ENCODE peak calls at places on chromosomes 1 and 21, in four cellular contexts. One of them, this sample, is unnamed.

GRCh38 chr1:52913537-52913936 is 8.0 kb downstream of the ECHDC2 start:
- DNase-seq in T-cell: no peak
- DNase-seq in DMS153: no peak
- DNase-seq in stimulated activated CD8-positive, alpha-beta memory T cell treated with anti-CD3 and anti-CD28 coated beads, Interleukin-2, amount 100 ng/mL, for 1 hour: no peak
- DNase-seq in this sample: no peak

GRCh38 chr1:61087574-61087973 is 5.2 kb downstream of the NFIA start:
- DNase-seq in T-cell: no peak
- DNase-seq in DMS153: no peak
- DNase-seq in stimulated activated CD8-positive, alpha-beta memory T cell treated with anti-CD3 and anti-CD28 coated beads, Interleukin-2, amount 100 ng/mL, for 1 hour: no peak
- DNase-seq in this sample: no peak

GRCh38 chr1:110286564-110286963 is 52.6 kb upstream of the RBM15 start:
- DNase-seq in T-cell: no peak
- DNase-seq in DMS153: no peak
- DNase-seq in stimulated activated CD8-positive, alpha-beta memory T cell treated with anti-CD3 and anti-CD28 coated beads, Interleukin-2, amount 100 ng/mL, for 1 hour: no peak
- DNase-seq in this sample: no peak

GRCh38 chr1:93692451-93692861 is 10.8 kb upstream of the BCAR3 start:
- DNase-seq in T-cell: no peak
- DNase-seq in DMS153: no peak
- DNase-seq in stimulated activated CD8-positive, alpha-beta memory T cell treated with anti-CD3 and anti-CD28 coated beads, Interleukin-2, amount 100 ng/mL, for 1 hour: no peak
- DNase-seq in this sample: no peak

GRCh38 chr1:224058303-224058702 is 55.6 kb upstream of the FBXO28 start:
- DNase-seq in T-cell: no peak
- DNase-seq in DMS153: no peak
- DNase-seq in stimulated activated CD8-positive, alpha-beta memory T cell treated with anti-CD3 and anti-CD28 coated beads, Interleukin-2, amount 100 ng/mL, for 1 hour: no peak
- DNase-seq in this sample: no peak

GRCh38 chr1:207873055-207873890 is 37.7 kb downstream of the CD34 start:
- DNase-seq in T-cell: no peak
- DNase-seq in DMS153: no peak
- DNase-seq in stimulated activated CD8-positive, alpha-beta memory T cell treated with anti-CD3 and anti-CD28 coated beads, Interleukin-2, amount 100 ng/mL, for 1 hour: no peak
- DNase-seq in this sample: no peak

GRCh38 chr1:60915441-60915840 is 166.9 kb upstream of the NFIA start:
- DNase-seq in T-cell: no peak
- DNase-seq in DMS153: no peak
- DNase-seq in stimulated activated CD8-positive, alpha-beta memory T cell treated with anti-CD3 and anti-CD28 coated beads, Interleukin-2, amount 100 ng/mL, for 1 hour: no peak
- DNase-seq in this sample: no peak

GRCh38 chr1:65728504-65728903 is 64.2 kb upstream of the PDE4B start:
- DNase-seq in T-cell: no peak
- DNase-seq in DMS153: no peak
- DNase-seq in stimulated activated CD8-positive, alpha-beta memory T cell treated with anti-CD3 and anti-CD28 coated beads, Interleukin-2, amount 100 ng/mL, for 1 hour: no peak
- DNase-seq in this sample: no peak

GRCh38 chr1:228920791-228921190 is 185.5 kb downstream of the RHOU start:
- DNase-seq in T-cell: no peak
- DNase-seq in DMS153: no peak
- DNase-seq in stimulated activated CD8-positive, alpha-beta memory T cell treated with anti-CD3 and anti-CD28 coated beads, Interleukin-2, amount 100 ng/mL, for 1 hour: no peak
- DNase-seq in this sample: no peak

GRCh38 chr1:176560681-176561080 is 97.7 kb downstream of the PAPPA2 start:
- DNase-seq in T-cell: no peak
- DNase-seq in DMS153: no peak
- DNase-seq in stimulated activated CD8-positive, alpha-beta memory T cell treated with anti-CD3 and anti-CD28 coated beads, Interleukin-2, amount 100 ng/mL, for 1 hour: no peak
- DNase-seq in this sample: no peak

GRCh38 chr1:7770620-7770938 is 517 bp upstream of the VAMP3 start:
- DNase-seq in T-cell: no peak
- DNase-seq in DMS153: no peak
- DNase-seq in stimulated activated CD8-positive, alpha-beta memory T cell treated with anti-CD3 and anti-CD28 coated beads, Interleukin-2, amount 100 ng/mL, for 1 hour: no peak
- DNase-seq in this sample: no peak

GRCh38 chr1:107057197-107058133 is 991 bp downstream of the PRMT6 start:
- DNase-seq in T-cell: no peak
- DNase-seq in DMS153: peak; percentile 4
- DNase-seq in stimulated activated CD8-positive, alpha-beta memory T cell treated with anti-CD3 and anti-CD28 coated beads, Interleukin-2, amount 100 ng/mL, for 1 hour: no peak
- DNase-seq in this sample: peak; percentile 73

GRCh38 chr21:21002137-21002536 is 3.9 kb downstream of the NCAM2 start:
- DNase-seq in T-cell: no peak
- DNase-seq in DMS153: no peak
- DNase-seq in stimulated activated CD8-positive, alpha-beta memory T cell treated with anti-CD3 and anti-CD28 coated beads, Interleukin-2, amount 100 ng/mL, for 1 hour: no peak
- DNase-seq in this sample: no peak

GRCh38 chr1:228989992-228990827 is 254.9 kb downstream of the RHOU start:
- DNase-seq in T-cell: no peak
- DNase-seq in DMS153: peak; percentile 88
- DNase-seq in stimulated activated CD8-positive, alpha-beta memory T cell treated with anti-CD3 and anti-CD28 coated beads, Interleukin-2, amount 100 ng/mL, for 1 hour: no peak
- DNase-seq in this sample: peak; percentile 38

GRCh38 chr1:162629651-162630050 is 2.6 kb upstream of the DDR2 start:
- DNase-seq in T-cell: no peak
- DNase-seq in DMS153: no peak
- DNase-seq in stimulated activated CD8-positive, alpha-beta memory T cell treated with anti-CD3 and anti-CD28 coated beads, Interleukin-2, amount 100 ng/mL, for 1 hour: no peak
- DNase-seq in this sample: no peak

GRCh38 chr1:183318433-183318832 is 99.7 kb downstream of the NMNAT2 start:
- DNase-seq in T-cell: no peak
- DNase-seq in DMS153: no peak
- DNase-seq in stimulated activated CD8-positive, alpha-beta memory T cell treated with anti-CD3 and anti-CD28 coated beads, Interleukin-2, amount 100 ng/mL, for 1 hour: no peak
- DNase-seq in this sample: peak; percentile 42

GRCh38 chr1:234658143-234658542 is 48.2 kb upstream of the IRF2BP2 start:
- DNase-seq in T-cell: no peak
- DNase-seq in DMS153: no peak
- DNase-seq in stimulated activated CD8-positive, alpha-beta memory T cell treated with anti-CD3 and anti-CD28 coated beads, Interleukin-2, amount 100 ng/mL, for 1 hour: no peak
- DNase-seq in this sample: peak; percentile 86

GRCh38 chr1:232933026-232933425 is 17.4 kb upstream of the NTPCR start:
- DNase-seq in T-cell: no peak
- DNase-seq in DMS153: no peak
- DNase-seq in stimulated activated CD8-positive, alpha-beta memory T cell treated with anti-CD3 and anti-CD28 coated beads, Interleukin-2, amount 100 ng/mL, for 1 hour: no peak
- DNase-seq in this sample: no peak

GRCh38 chr21:46191686-46192575 is 7.7 kb upstream of the SPATC1L start:
- DNase-seq in T-cell: no peak
- DNase-seq in DMS153: no peak
- DNase-seq in stimulated activated CD8-positive, alpha-beta memory T cell treated with anti-CD3 and anti-CD28 coated beads, Interleukin-2, amount 100 ng/mL, for 1 hour: no peak
- DNase-seq in this sample: peak; percentile 15

GRCh38 chr21:34552324-34553198 is 40.6 kb upstream of the KCNE1 start:
- DNase-seq in T-cell: no peak
- DNase-seq in DMS153: no peak
- DNase-seq in stimulated activated CD8-positive, alpha-beta memory T cell treated with anti-CD3 and anti-CD28 coated beads, Interleukin-2, amount 100 ng/mL, for 1 hour: no peak
- DNase-seq in this sample: no peak

GRCh38 chr1:200090252-200091159 is 63.0 kb downstream of the NR5A2 start:
- DNase-seq in T-cell: no peak
- DNase-seq in DMS153: no peak
- DNase-seq in stimulated activated CD8-positive, alpha-beta memory T cell treated with anti-CD3 and anti-CD28 coated beads, Interleukin-2, amount 100 ng/mL, for 1 hour: no peak
- DNase-seq in this sample: no peak

GRCh38 chr1:76998582-76999189 is 131.4 kb downstream of the ST6GALNAC5 start:
- DNase-seq in T-cell: no peak
- DNase-seq in DMS153: no peak
- DNase-seq in stimulated activated CD8-positive, alpha-beta memory T cell treated with anti-CD3 and anti-CD28 coated beads, Interleukin-2, amount 100 ng/mL, for 1 hour: no peak
- DNase-seq in this sample: no peak

GRCh38 chr21:34967509-34968289 is 81.4 kb downstream of the RUNX1 start:
- DNase-seq in T-cell: no peak
- DNase-seq in DMS153: no peak
- DNase-seq in stimulated activated CD8-positive, alpha-beta memory T cell treated with anti-CD3 and anti-CD28 coated beads, Interleukin-2, amount 100 ng/mL, for 1 hour: no peak
- DNase-seq in this sample: no peak

GRCh38 chr1:63454269-63454668 is 68.8 kb downstream of the ITGB3BP start:
- DNase-seq in T-cell: no peak
- DNase-seq in DMS153: no peak
- DNase-seq in stimulated activated CD8-positive, alpha-beta memory T cell treated with anti-CD3 and anti-CD28 coated beads, Interleukin-2, amount 100 ng/mL, for 1 hour: no peak
- DNase-seq in this sample: no peak

GRCh38 chr1:215923129-215923824 is 356.2 kb downstream of the KCTD3 start:
- DNase-seq in T-cell: no peak
- DNase-seq in DMS153: no peak
- DNase-seq in stimulated activated CD8-positive, alpha-beta memory T cell treated with anti-CD3 and anti-CD28 coated beads, Interleukin-2, amount 100 ng/mL, for 1 hour: no peak
- DNase-seq in this sample: no peak

GRCh38 chr1:91731815-91732214 is 154.1 kb downstream of the TGFBR3 start:
- DNase-seq in T-cell: peak; percentile 15
- DNase-seq in DMS153: no peak
- DNase-seq in stimulated activated CD8-positive, alpha-beta memory T cell treated with anti-CD3 and anti-CD28 coated beads, Interleukin-2, amount 100 ng/mL, for 1 hour: no peak
- DNase-seq in this sample: no peak

GRCh38 chr1:8412183-8412831 is 94.4 kb downstream of the SLC45A1 start:
- DNase-seq in T-cell: no peak
- DNase-seq in DMS153: peak; percentile 14
- DNase-seq in stimulated activated CD8-positive, alpha-beta memory T cell treated with anti-CD3 and anti-CD28 coated beads, Interleukin-2, amount 100 ng/mL, for 1 hour: no peak
- DNase-seq in this sample: no peak

GRCh38 chr1:186214816-186215215 is 160.2 kb downstream of the TPR start:
- DNase-seq in T-cell: no peak
- DNase-seq in DMS153: no peak
- DNase-seq in stimulated activated CD8-positive, alpha-beta memory T cell treated with anti-CD3 and anti-CD28 coated beads, Interleukin-2, amount 100 ng/mL, for 1 hour: no peak
- DNase-seq in this sample: no peak

GRCh38 chr1:36784147-36784862 is 250.0 kb downstream of the GRIK3 start:
- DNase-seq in T-cell: no peak
- DNase-seq in DMS153: no peak
- DNase-seq in stimulated activated CD8-positive, alpha-beta memory T cell treated with anti-CD3 and anti-CD28 coated beads, Interleukin-2, amount 100 ng/mL, for 1 hour: no peak
- DNase-seq in this sample: no peak

This sample was measured in stomach.